ENCODE peak calls at places on chromosome 12, in five cellular contexts. One of them, this sample, is unnamed.

GRCh38 chr12:90773526-90773925 is 181.4 kb downstream of the CCER1 start:
- DNase-seq in progenitor cell of endocrine pancreas: no peak
- DNase-seq in Caco-2: no peak
- DNase-seq in mucosa of gallbladder: no peak
- DNase-seq in T47D: no peak
- DNase-seq in this sample: no peak

GRCh38 chr12:85740190-85740589 is 96.0 kb downstream of the RASSF9 start:
- DNase-seq in progenitor cell of endocrine pancreas: no peak
- DNase-seq in Caco-2: no peak
- DNase-seq in mucosa of gallbladder: no peak
- DNase-seq in T47D: no peak
- DNase-seq in this sample: no peak

GRCh38 chr12:3748620-3749019 is 4.3 kb downstream of the CRACR2A start:
- DNase-seq in progenitor cell of endocrine pancreas: no peak
- DNase-seq in Caco-2: no peak
- DNase-seq in mucosa of gallbladder: no peak
- DNase-seq in T47D: peak; percentile 73
- DNase-seq in this sample: no peak

GRCh38 chr12:105487961-105488360 is 157.5 kb downstream of the C12orf75 start:
- DNase-seq in progenitor cell of endocrine pancreas: no peak
- DNase-seq in Caco-2: no peak
- DNase-seq in mucosa of gallbladder: no peak
- DNase-seq in T47D: no peak
- DNase-seq in this sample: no peak

GRCh38 chr12:95848575-95849388 is 10.0 kb upstream of the SNRPF start:
- DNase-seq in progenitor cell of endocrine pancreas: no peak
- DNase-seq in Caco-2: peak; percentile 39
- DNase-seq in mucosa of gallbladder: no peak
- DNase-seq in T47D: peak; percentile 74
- DNase-seq in this sample: peak; percentile 48

GRCh38 chr12:21459474-21459873 is 22.0 kb downstream of the PYROXD1 start:
- DNase-seq in progenitor cell of endocrine pancreas: no peak
- DNase-seq in Caco-2: no peak
- DNase-seq in mucosa of gallbladder: no peak
- DNase-seq in T47D: no peak
- DNase-seq in this sample: no peak

GRCh38 chr12:47391566-47391965 is 311.8 kb upstream of the AMIGO2 start:
- DNase-seq in progenitor cell of endocrine pancreas: no peak
- DNase-seq in Caco-2: no peak
- DNase-seq in mucosa of gallbladder: no peak
- DNase-seq in T47D: no peak
- DNase-seq in this sample: no peak

GRCh38 chr12:2792670-2793500 is 1.9 kb upstream of the FKBP4 start:
- DNase-seq in progenitor cell of endocrine pancreas: no peak
- DNase-seq in Caco-2: no peak
- DNase-seq in mucosa of gallbladder: no peak
- DNase-seq in T47D: no peak
- DNase-seq in this sample: no peak

GRCh38 chr12:112169966-112170365 is 44.6 kb downstream of the TRAFD1 start:
- DNase-seq in progenitor cell of endocrine pancreas: no peak
- DNase-seq in Caco-2: no peak
- DNase-seq in mucosa of gallbladder: no peak
- DNase-seq in T47D: no peak
- DNase-seq in this sample: no peak

GRCh38 chr12:108807996-108808725 is 49.2 kb downstream of the SSH1 start:
- DNase-seq in progenitor cell of endocrine pancreas: no peak
- DNase-seq in Caco-2: no peak
- DNase-seq in mucosa of gallbladder: no peak
- DNase-seq in T47D: no peak
- DNase-seq in this sample: no peak

GRCh38 chr12:5586201-5586600 is 154.3 kb downstream of the NTF3 start:
- DNase-seq in progenitor cell of endocrine pancreas: no peak
- DNase-seq in Caco-2: no peak
- DNase-seq in mucosa of gallbladder: peak; percentile 30
- DNase-seq in T47D: peak; percentile 9
- DNase-seq in this sample: no peak

GRCh38 chr12:84270470-84271140 is 642.0 kb downstream of the SLC6A15 start:
- DNase-seq in progenitor cell of endocrine pancreas: no peak
- DNase-seq in Caco-2: no peak
- DNase-seq in mucosa of gallbladder: no peak
- DNase-seq in T47D: peak; percentile 7
- DNase-seq in this sample: no peak

GRCh38 chr12:111270128-111270651 is 98.7 kb downstream of the PHETA1 start:
- DNase-seq in progenitor cell of endocrine pancreas: no peak
- DNase-seq in Caco-2: no peak
- DNase-seq in mucosa of gallbladder: no peak
- DNase-seq in T47D: no peak
- DNase-seq in this sample: no peak

GRCh38 chr12:6868211-6869048 is 1.1 kb downstream of the TPI1 start:
- DNase-seq in progenitor cell of endocrine pancreas: no peak
- DNase-seq in Caco-2: no peak
- DNase-seq in mucosa of gallbladder: no peak
- DNase-seq in T47D: no peak
- DNase-seq in this sample: no peak

GRCh38 chr12:90322006-90322405 is 613.4 kb upstream of the ATP2B1 start:
- DNase-seq in progenitor cell of endocrine pancreas: no peak
- DNase-seq in Caco-2: no peak
- DNase-seq in mucosa of gallbladder: no peak
- DNase-seq in T47D: no peak
- DNase-seq in this sample: no peak

GRCh38 chr12:21843795-21844194 is 69.3 kb upstream of the KCNJ8 start:
- DNase-seq in progenitor cell of endocrine pancreas: no peak
- DNase-seq in Caco-2: no peak
- DNase-seq in mucosa of gallbladder: no peak
- DNase-seq in T47D: no peak
- DNase-seq in this sample: no peak

GRCh38 chr12:26471560-26471959 is 276.2 kb downstream of the SSPN start:
- DNase-seq in progenitor cell of endocrine pancreas: no peak
- DNase-seq in Caco-2: no peak
- DNase-seq in mucosa of gallbladder: peak; percentile 13
- DNase-seq in T47D: no peak
- DNase-seq in this sample: peak; percentile 34

GRCh38 chr12:113837059-113837458 is 129.1 kb downstream of the RBM19 start:
- DNase-seq in progenitor cell of endocrine pancreas: no peak
- DNase-seq in Caco-2: no peak
- DNase-seq in mucosa of gallbladder: no peak
- DNase-seq in T47D: no peak
- DNase-seq in this sample: no peak

GRCh38 chr12:57518920-57519757 is 1.2 kb downstream of the DDIT3 start:
- DNase-seq in progenitor cell of endocrine pancreas: no peak
- DNase-seq in Caco-2: peak; percentile 75
- DNase-seq in mucosa of gallbladder: no peak
- DNase-seq in T47D: peak; percentile 57
- DNase-seq in this sample: peak; percentile 56

GRCh38 chr12:58176296-58176869 is 235.0 kb downstream of the ATP23 start:
- DNase-seq in progenitor cell of endocrine pancreas: peak; percentile 11
- DNase-seq in Caco-2: peak; percentile 69
- DNase-seq in mucosa of gallbladder: peak; percentile 48
- DNase-seq in T47D: peak; percentile 81
- DNase-seq in this sample: no peak

GRCh38 chr12:102144221-102144620 is 24.2 kb downstream of the PARPBP start:
- DNase-seq in progenitor cell of endocrine pancreas: no peak
- DNase-seq in Caco-2: no peak
- DNase-seq in mucosa of gallbladder: no peak
- DNase-seq in T47D: no peak
- DNase-seq in this sample: no peak

GRCh38 chr12:106831699-106832098 is 57.2 kb downstream of the RIC8B start:
- DNase-seq in progenitor cell of endocrine pancreas: no peak
- DNase-seq in Caco-2: no peak
- DNase-seq in mucosa of gallbladder: no peak
- DNase-seq in T47D: no peak
- DNase-seq in this sample: no peak

GRCh38 chr12:71216725-71217579 is 59.2 kb upstream of the TSPAN8 start:
- DNase-seq in progenitor cell of endocrine pancreas: no peak
- DNase-seq in Caco-2: peak; percentile 49
- DNase-seq in mucosa of gallbladder: peak; percentile 50
- DNase-seq in T47D: peak; percentile 84
- DNase-seq in this sample: peak; percentile 50

GRCh38 chr12:65025070-65025469 is 96.0 kb downstream of the WIF1 start:
- DNase-seq in progenitor cell of endocrine pancreas: no peak
- DNase-seq in Caco-2: no peak
- DNase-seq in mucosa of gallbladder: no peak
- DNase-seq in T47D: no peak
- DNase-seq in this sample: no peak

GRCh38 chr12:124566181-124567034 is 1.0 kb downstream of the NCOR2 start:
- DNase-seq in progenitor cell of endocrine pancreas: peak; percentile 60
- DNase-seq in Caco-2: peak; percentile 90
- DNase-seq in mucosa of gallbladder: peak; percentile 85
- DNase-seq in T47D: peak; percentile 84
- DNase-seq in this sample: peak; percentile 87

GRCh38 chr12:106035421-106035820 is 103.3 kb downstream of the NUAK1 start:
- DNase-seq in progenitor cell of endocrine pancreas: no peak
- DNase-seq in Caco-2: no peak
- DNase-seq in mucosa of gallbladder: no peak
- DNase-seq in T47D: no peak
- DNase-seq in this sample: no peak

GRCh38 chr12:66210840-66211239 is 21.8 kb downstream of the IRAK3 start:
- DNase-seq in progenitor cell of endocrine pancreas: no peak
- DNase-seq in Caco-2: no peak
- DNase-seq in mucosa of gallbladder: no peak
- DNase-seq in T47D: no peak
- DNase-seq in this sample: no peak

GRCh38 chr12:55820679-55821078 is 2.8 kb downstream of the ORMDL2 start:
- DNase-seq in progenitor cell of endocrine pancreas: no peak
- DNase-seq in Caco-2: no peak
- DNase-seq in mucosa of gallbladder: no peak
- DNase-seq in T47D: peak; percentile 51
- DNase-seq in this sample: no peak

This sample was measured in body of pancreas.